ENCODE peak calls at places on chromosomes 5 and 9, in four cellular contexts. S, C, X and O are unnamed samples.

GRCh38 chr5:76579166-76579765 is 43.9 kb downstream of the F2RL2 start:
- DNase-seq in S (no peak), C (no peak), X (no peak), O (no peak)

GRCh38 chr5:181087309-181087708 is 43.7 kb downstream of the OR2V1 start:
- DNase-seq in C (no peak), S (no peak), X (no peak), O (no peak)

GRCh38 chr9:133715295-133715865 is 22.8 kb downstream of the SARDH start:
- DNase-seq in S (no peak), X (no peak), C (no peak), O (no peak)

GRCh38 chr9:96158909-96159575 is 142.9 kb downstream of the HSD17B3 start:
- DNase-seq in X (no peak), S (no peak), C (no peak), O (no peak)

GRCh38 chr9:114538241-114538640 is 33.0 kb upstream of the WHRN start:
- DNase-seq in X (peak; percentile 37), C (peak; percentile 23), S (peak; percentile 7), O (no peak)

GRCh38 chr5:65924366-65925093 is 1.8 kb upstream of the ERBIN start:
- DNase-seq in C (no peak), X (peak; percentile 12), S (no peak), O (no peak)

GRCh38 chr9:137174722-137175293 is 3.0 kb upstream of the TMEM210 start:
- DNase-seq in C (no peak), S (no peak), X (no peak), O (no peak)

GRCh38 chr9:127426756-127427155 is 2.6 kb downstream of the ZNF79 start:
- DNase-seq in S (no peak), C (no peak), X (no peak), O (no peak)

GRCh38 chr9:76297721-76298239 is 96.4 kb downstream of the RFK start:
- DNase-seq in C (no peak), S (no peak), X (no peak), O (no peak)

GRCh38 chr5:10059611-10060379 is 189.9 kb downstream of the ATPSCKMT start:
- DNase-seq in C (no peak), X (no peak), S (no peak), O (no peak)

GRCh38 chr9:117763314-117763713 is 59.1 kb downstream of the TLR4 start:
- DNase-seq in C (no peak), X (no peak), S (no peak), O (no peak)

GRCh38 chr9:95091574-95091970 is 225.9 kb downstream of the FANCC start:
- DNase-seq in X (no peak), S (no peak), C (no peak), O (no peak)

GRCh38 chr5:137462816-137463520 is 36.2 kb downstream of the SPOCK1 start:
- DNase-seq in C (no peak), S (no peak), X (no peak), O (no peak)

GRCh38 chr5:55852503-55852902 is 1.3 kb downstream of the IL31RA start:
- DNase-seq in S (no peak), C (no peak), X (no peak), O (no peak)
- TF ChIP-seq ZNF274 in S (no peak), C (no peak), X (no peak), O (no peak)

GRCh38 chr5:143395638-143396352 is 7.7 kb downstream of the NR3C1 start:
- DNase-seq in X (no peak), S (no peak), C (no peak), O (no peak)
- H3K4me3 ChIP-seq in X (peak overlapping the region; percentile 96), S (peak overlapping the region; percentile 83), C (no peak overlapping the region), O (no peak overlapping the region)

DNA sequence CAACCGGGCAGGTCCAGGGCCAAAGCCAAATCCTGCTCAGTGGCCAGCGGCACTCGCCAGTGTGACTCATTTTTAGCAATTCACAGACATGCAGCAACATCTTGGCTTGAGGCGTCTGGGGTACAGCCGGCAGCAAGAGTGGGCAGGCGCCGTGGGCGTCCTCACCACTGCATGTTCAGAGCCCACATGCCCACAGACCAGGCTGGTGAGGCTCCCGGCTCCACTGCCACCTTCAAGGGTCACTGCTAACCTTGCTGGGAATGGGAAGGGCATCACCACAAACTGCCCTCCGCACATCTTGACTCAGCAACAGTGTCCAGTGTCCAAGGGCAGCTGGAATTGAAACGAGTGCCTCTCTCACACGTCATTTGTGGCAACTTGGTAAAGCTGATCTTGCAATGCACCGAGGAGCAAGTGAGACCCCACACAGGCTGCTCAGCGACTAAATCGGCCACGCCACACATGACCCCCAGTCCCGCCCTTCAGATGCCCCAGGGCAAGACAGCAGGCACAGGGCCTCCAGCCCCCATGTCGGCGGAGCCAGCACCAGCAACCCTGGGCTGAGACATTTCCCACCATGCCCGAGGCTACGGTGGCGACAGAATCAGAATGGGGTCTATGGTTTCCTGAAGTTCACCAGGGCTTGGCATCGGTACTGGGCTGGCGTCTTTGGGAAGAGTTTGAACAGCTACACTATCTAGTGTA is 140.3 kb downstream of the ROR2 start:
- DNase-seq in X (no peak), C (no peak), S (no peak), O (no peak)
- TF ChIP-seq SUZ12 in X (no peak), C (no peak), S (no peak), O (no peak)

DNA sequence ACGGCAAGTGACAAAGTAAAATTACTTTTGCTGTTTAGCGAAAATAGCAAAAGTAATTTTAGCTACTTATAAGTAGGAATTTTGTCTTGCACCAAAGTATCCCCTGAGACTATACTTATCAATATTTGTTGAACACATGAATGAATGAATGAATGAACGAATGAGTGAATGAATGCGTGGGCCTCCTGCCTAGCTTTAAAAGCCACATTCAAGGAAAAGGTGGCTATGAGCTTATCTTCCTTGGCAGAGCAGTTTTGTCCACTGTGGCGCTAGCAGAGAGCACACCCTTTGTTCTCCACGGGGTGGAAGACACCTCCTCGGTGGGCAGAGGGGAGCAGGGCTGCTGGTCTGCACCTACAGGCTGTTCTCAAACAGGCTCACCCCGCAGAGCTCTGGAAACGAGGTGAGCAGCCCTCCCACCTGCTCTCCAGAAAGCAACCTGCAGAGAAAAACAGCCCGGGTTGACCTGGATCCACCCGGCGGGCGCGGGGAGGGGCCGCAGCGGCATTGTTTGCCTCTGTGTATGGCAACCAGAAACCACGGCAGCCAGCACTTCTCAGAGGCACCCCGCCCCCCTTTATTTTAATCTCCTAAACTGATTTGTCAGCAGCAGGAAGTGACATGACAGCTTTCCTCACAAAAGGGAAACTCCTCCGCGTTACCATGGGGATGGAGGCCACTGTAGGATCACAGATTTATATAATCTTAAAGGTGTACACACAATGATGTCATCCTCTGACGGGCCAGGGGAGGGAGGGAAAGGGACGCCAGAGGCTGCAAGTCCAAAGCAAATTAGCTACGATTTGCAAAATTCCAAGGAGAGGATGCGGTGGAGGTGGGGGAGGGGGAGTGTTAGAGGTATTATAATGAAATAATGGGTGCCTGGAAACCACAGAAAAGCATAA is 5.9 kb downstream of the DUSP1 start:
- DNase-seq in C (peak; percentile 82), X (peak; percentile 99), S (peak; percentile 83), O (peak; percentile 81)
- TF ChIP-seq ZNF274 in C (no peak), X (peak; percentile 28), S (no peak), O (no peak)